ENCODE peak calls at places on chromosome 17, in six cellular contexts. One of them, this sample, is unnamed.
A peak's percentile ranks its signal among the peaks of the same experiment; 100 is the strongest.

GRCh38 chr17:12789075-12789975 is at the start of gene ARHGAP44:
- DNase-seq in cardiac muscle cell: peak; percentile 76
- DNase-seq in gastrocnemius medialis: peak; percentile 5
- DNase-seq in mammary epithelial cell: peak; percentile 28
- DNase-seq in iPS DF 6.9: no peak
- DNase-seq in SJSA1: peak; percentile 63
- DNase-seq in this sample: no peak

GRCh38 chr17:60641810-60642220 is 35.8 kb upstream of the BCAS3 start:
- DNase-seq in cardiac muscle cell: peak; percentile 87
- DNase-seq in gastrocnemius medialis: peak; percentile 31
- DNase-seq in mammary epithelial cell: peak; percentile 59
- DNase-seq in iPS DF 6.9: peak; percentile 37
- DNase-seq in SJSA1: peak; percentile 81
- DNase-seq in this sample: peak; percentile 27

GRCh38 chr17:44804301-44805061 is 25.6 kb downstream of the GJC1 start:
- DNase-seq in cardiac muscle cell: peak; percentile 49
- DNase-seq in gastrocnemius medialis: no peak
- DNase-seq in mammary epithelial cell: no peak
- DNase-seq in iPS DF 6.9: no peak
- DNase-seq in SJSA1: peak; percentile 34
- DNase-seq in this sample: no peak

GRCh38 chr17:43905400-43905984 is 1.8 kb downstream of the MPP2 start:
- DNase-seq in cardiac muscle cell: no peak
- DNase-seq in gastrocnemius medialis: no peak
- DNase-seq in mammary epithelial cell: no peak
- DNase-seq in iPS DF 6.9: no peak
- DNase-seq in SJSA1: no peak
- DNase-seq in this sample: no peak

GRCh38 chr17:79926002-79926307 is 86.7 kb upstream of the CBX4 start:
- DNase-seq in cardiac muscle cell: no peak
- DNase-seq in gastrocnemius medialis: no peak
- DNase-seq in mammary epithelial cell: no peak
- DNase-seq in iPS DF 6.9: no peak
- DNase-seq in SJSA1: no peak
- DNase-seq in this sample: no peak

GRCh38 chr17:73292031-73292531 is 19.7 kb downstream of the CDC42EP4 start:
- DNase-seq in cardiac muscle cell: peak; percentile 45
- DNase-seq in gastrocnemius medialis: peak; percentile 66
- DNase-seq in mammary epithelial cell: peak; percentile 60
- DNase-seq in iPS DF 6.9: no peak
- DNase-seq in SJSA1: peak; percentile 88
- DNase-seq in this sample: no peak

GRCh38 chr17:28344011-28344410 is 8.4 kb downstream of the TNFAIP1 start:
- DNase-seq in cardiac muscle cell: no peak
- DNase-seq in gastrocnemius medialis: no peak
- DNase-seq in mammary epithelial cell: no peak
- DNase-seq in iPS DF 6.9: no peak
- DNase-seq in SJSA1: no peak
- DNase-seq in this sample: no peak

GRCh38 chr17:1470071-1470773 is 14.2 kb upstream of the CRK start:
- DNase-seq in cardiac muscle cell: no peak
- DNase-seq in gastrocnemius medialis: no peak
- DNase-seq in mammary epithelial cell: no peak
- DNase-seq in iPS DF 6.9: no peak
- DNase-seq in SJSA1: no peak
- DNase-seq in this sample: no peak

GRCh38 chr17:49523706-49524472 is 28.8 kb downstream of the NGFR start:
- DNase-seq in cardiac muscle cell: no peak
- DNase-seq in gastrocnemius medialis: no peak
- DNase-seq in mammary epithelial cell: peak; percentile 95
- DNase-seq in iPS DF 6.9: no peak
- DNase-seq in SJSA1: no peak
- DNase-seq in this sample: no peak

GRCh38 chr17:33501185-33501584 is 208.1 kb upstream of the ASIC2 start:
- DNase-seq in cardiac muscle cell: no peak
- DNase-seq in gastrocnemius medialis: no peak
- DNase-seq in mammary epithelial cell: no peak
- DNase-seq in iPS DF 6.9: no peak
- DNase-seq in SJSA1: no peak
- DNase-seq in this sample: no peak

GRCh38 chr17:81339502-81340296 is 44.6 kb upstream of the SLC38A10 start:
- DNase-seq in cardiac muscle cell: no peak
- DNase-seq in gastrocnemius medialis: no peak
- DNase-seq in mammary epithelial cell: no peak
- DNase-seq in iPS DF 6.9: no peak
- DNase-seq in SJSA1: no peak
- DNase-seq in this sample: no peak

GRCh38 chr17:81341347-81342061 is 46.4 kb upstream of the SLC38A10 start:
- DNase-seq in cardiac muscle cell: peak; percentile 50
- DNase-seq in gastrocnemius medialis: no peak
- DNase-seq in mammary epithelial cell: no peak
- DNase-seq in iPS DF 6.9: no peak
- DNase-seq in SJSA1: no peak
- DNase-seq in this sample: no peak

GRCh38 chr17:81342062-81342699 is 47.1 kb upstream of the SLC38A10 start:
- DNase-seq in cardiac muscle cell: peak; percentile 36
- DNase-seq in gastrocnemius medialis: no peak
- DNase-seq in mammary epithelial cell: peak; percentile 44
- DNase-seq in iPS DF 6.9: no peak
- DNase-seq in SJSA1: no peak
- DNase-seq in this sample: no peak

GRCh38 chr17:81339180-81339501 is 44.0 kb upstream of the SLC38A10 start:
- DNase-seq in cardiac muscle cell: no peak
- DNase-seq in gastrocnemius medialis: no peak
- DNase-seq in mammary epithelial cell: no peak
- DNase-seq in iPS DF 6.9: no peak
- DNase-seq in SJSA1: no peak
- DNase-seq in this sample: no peak

DNA sequence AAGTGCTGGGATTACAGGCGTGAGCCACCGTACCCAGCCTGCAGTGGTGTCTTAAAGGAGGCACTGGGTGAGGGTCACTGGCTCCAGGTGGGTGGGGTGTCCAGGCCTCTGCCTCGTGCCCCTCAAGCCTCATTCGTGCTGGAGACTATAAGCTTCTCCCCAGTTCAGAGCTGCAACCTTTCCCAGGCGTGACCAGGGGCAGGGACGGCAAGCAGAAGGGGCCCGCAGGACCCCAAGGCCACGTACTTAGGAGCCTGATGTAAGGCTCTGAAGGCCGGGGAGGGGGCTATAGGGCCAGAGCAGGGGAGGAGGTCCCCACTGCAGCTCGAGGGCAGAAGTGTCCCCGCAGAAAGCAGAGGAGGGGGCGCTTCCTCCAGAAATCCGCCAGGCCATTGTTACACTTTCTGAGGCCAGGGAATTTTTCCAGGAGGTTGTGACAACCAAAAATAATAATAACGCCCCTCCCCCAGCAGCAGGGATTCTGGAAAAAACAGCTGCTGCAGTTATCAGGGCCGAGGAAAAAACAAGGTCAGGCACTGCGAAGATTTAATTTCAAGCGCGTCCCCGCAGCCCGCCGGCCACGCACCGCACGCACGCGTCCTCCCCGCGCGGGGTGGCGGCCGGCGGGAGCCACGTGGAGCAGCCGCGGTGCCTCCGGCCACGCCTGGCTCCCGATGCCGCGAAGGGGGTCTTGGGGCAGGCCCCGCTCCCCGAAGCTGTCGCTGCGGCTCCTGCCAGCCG is 45.7 kb upstream of the SLC38A10 start:
- DNase-seq in cardiac muscle cell: peak; percentile 63
- DNase-seq in gastrocnemius medialis: peak; percentile 65
- DNase-seq in mammary epithelial cell: no peak
- DNase-seq in iPS DF 6.9: no peak
- DNase-seq in SJSA1: no peak
- DNase-seq in this sample: no peak
- H3K4me3 ChIP-seq in cardiac muscle cell: peak overlapping the region; percentile 79
- H3K4me3 ChIP-seq in gastrocnemius medialis: peak overlapping the region; percentile 78
- H3K4me3 ChIP-seq in mammary epithelial cell: peak overlapping the region; percentile 88
- H3K4me3 ChIP-seq in iPS DF 6.9: peak overlapping the region; percentile 19
- H3K4me3 ChIP-seq in SJSA1: no peak overlapping the region
- H3K4me3 ChIP-seq in this sample: peak overlapping the region; percentile 100

DNA sequence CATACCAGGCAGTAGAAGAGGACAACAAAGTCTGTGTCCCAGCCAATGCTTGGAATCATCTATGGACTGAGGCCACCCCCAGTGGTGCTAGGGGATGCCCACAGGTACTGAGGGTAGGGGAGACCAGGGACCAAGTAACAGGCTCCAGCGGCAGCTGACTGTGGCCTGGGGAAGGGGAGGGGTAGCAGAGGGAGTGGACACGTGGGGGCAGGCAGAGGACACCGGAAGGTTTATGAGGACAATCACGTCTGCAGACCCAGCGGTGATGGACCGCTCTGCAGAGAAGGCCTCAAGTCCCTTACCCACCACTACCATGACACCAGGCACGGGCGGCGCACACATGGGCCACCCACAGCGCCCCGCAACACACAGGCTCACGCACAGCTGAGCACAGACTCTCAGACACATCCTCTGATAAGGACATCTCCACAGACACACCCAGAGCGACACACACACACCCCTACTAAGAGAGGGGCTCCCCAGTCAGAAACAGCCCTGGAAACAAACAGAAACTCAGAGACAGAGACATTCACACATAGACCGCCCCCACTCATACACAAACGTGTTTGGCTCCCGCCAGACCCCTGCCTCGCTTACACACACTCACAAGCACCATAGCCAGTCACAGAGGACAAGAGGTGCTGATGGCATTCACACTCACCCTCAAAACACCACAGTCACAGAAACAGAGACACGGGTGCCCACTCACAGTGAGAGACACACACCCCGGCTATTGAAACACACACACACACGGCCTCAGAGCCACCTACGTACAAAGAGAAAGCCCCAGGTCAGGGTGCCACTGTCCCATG is 35.8 kb downstream of the SRCIN1 start:
- DNase-seq in cardiac muscle cell: no peak
- DNase-seq in gastrocnemius medialis: no peak
- DNase-seq in mammary epithelial cell: no peak
- DNase-seq in iPS DF 6.9: no peak
- DNase-seq in SJSA1: no peak
- DNase-seq in this sample: no peak
- H3K27ac ChIP-seq in cardiac muscle cell: no peak overlapping the region
- H3K27ac ChIP-seq in gastrocnemius medialis: no peak overlapping the region
- H3K27ac ChIP-seq in mammary epithelial cell: no peak overlapping the region
- H3K27ac ChIP-seq in iPS DF 6.9: no peak overlapping the region
- H3K27ac ChIP-seq in SJSA1: no peak overlapping the region
- H3K27ac ChIP-seq in this sample: no peak overlapping the region

GRCh38 chr17:68377771-68378201 is 79.5 kb downstream of the WIPI1 start:
- DNase-seq in cardiac muscle cell: no peak
- DNase-seq in gastrocnemius medialis: no peak
- DNase-seq in mammary epithelial cell: no peak
- DNase-seq in iPS DF 6.9: no peak
- DNase-seq in SJSA1: no peak
- DNase-seq in this sample: no peak
- H3K4me3 ChIP-seq in cardiac muscle cell: no peak overlapping the region
- H3K4me3 ChIP-seq in gastrocnemius medialis: no peak overlapping the region
- H3K4me3 ChIP-seq in mammary epithelial cell: no peak overlapping the region
- H3K4me3 ChIP-seq in iPS DF 6.9: no peak overlapping the region
- H3K4me3 ChIP-seq in SJSA1: no peak overlapping the region
- H3K4me3 ChIP-seq in this sample: no peak overlapping the region

GRCh38 chr17:50847566-50847965 is 12.2 kb downstream of the WFIKKN2 start:
- DNase-seq in cardiac muscle cell: no peak
- DNase-seq in gastrocnemius medialis: no peak
- DNase-seq in mammary epithelial cell: no peak
- DNase-seq in iPS DF 6.9: no peak
- DNase-seq in SJSA1: no peak
- DNase-seq in this sample: no peak
- H3K27ac ChIP-seq in cardiac muscle cell: no peak overlapping the region
- H3K27ac ChIP-seq in gastrocnemius medialis: peak overlapping the region; percentile 94
- H3K27ac ChIP-seq in mammary epithelial cell: no peak overlapping the region
- H3K27ac ChIP-seq in iPS DF 6.9: no peak overlapping the region
- H3K27ac ChIP-seq in SJSA1: no peak overlapping the region
- H3K27ac ChIP-seq in this sample: no peak overlapping the region

This sample was measured in Panc1.